ENCODE peak calls at places on chromosomes 13 and 19, in seven cellular contexts. V is heart left ventricle, Z is fibroblast of lung, L is left ventricle myocardium inferior, C is neural crest cell, E is colonic mucosa, O is uterus. N is an unnamed sample.
A peak's percentile ranks its signal among the peaks of the same experiment; 100 is the strongest.

GRCh38 chr19:18191640-18192062 is 1.4 kb upstream of the MPV17L2 start:
- DNase-seq in L (no peak), Z (no peak), O (no peak), V (no peak), C (no peak), E (peak; percentile 38), N (peak; percentile 83)

GRCh38 chr19:11578342-11579142 is 1.1 kb upstream of the ACP5 start:
- DNase-seq in L (peak; percentile 42), E (peak; percentile 74), O (peak; percentile 46), Z (peak; percentile 9), V (peak; percentile 61), C (no peak), N (no peak)

GRCh38 chr13:21556051-21556450 is 47.9 kb downstream of the MICU2 start:
- DNase-seq in V (no peak), C (no peak), E (no peak), L (no peak), O (no peak), Z (no peak), N (no peak)

GRCh38 chr13:73338389-73338788 is 279.6 kb downstream of the KLF5 start:
- DNase-seq in V (no peak), E (no peak), O (no peak), Z (no peak), C (no peak), L (no peak), N (peak; percentile 84)

GRCh38 chr19:36837525-36837901 is 674 bp downstream of the ZNF790 start:
- DNase-seq in L (no peak), C (no peak), Z (no peak), V (no peak), E (no peak), O (no peak), N (no peak)

GRCh38 chr19:54141356-54141755 is 3.8 kb downstream of the CNOT3 start:
- DNase-seq in Z (no peak), O (no peak), L (no peak), C (no peak), V (no peak), E (no peak), N (no peak)

GRCh38 chr19:40663712-40664692 is 26.4 kb downstream of the NUMBL start:
- DNase-seq in O (peak; percentile 68), Z (no peak), C (no peak), V (no peak), L (peak; percentile 17), E (no peak), N (peak; percentile 25)

GRCh38 chr13:76647550-76647949 is 238.7 kb downstream of the KCTD12 start:
- DNase-seq in Z (no peak), V (no peak), O (no peak), L (no peak), C (no peak), E (no peak), N (no peak)

GRCh38 chr19:50933640-50934039 is 19.2 kb downstream of the KLK5 start:
- DNase-seq in C (no peak), O (no peak), L (no peak), V (no peak), Z (peak; percentile 8), E (no peak), N (peak; percentile 60)

GRCh38 chr13:39822437-39822836 is 167.0 kb downstream of the COG6 start:
- DNase-seq in V (no peak), Z (no peak), C (no peak), L (no peak), E (no peak), O (no peak), N (peak; percentile 6)

GRCh38 chr19:50909240-50910070 is 1.7 kb downstream of the KLK4 start:
- DNase-seq in O (no peak), L (no peak), C (peak; percentile 73), Z (no peak), V (no peak), E (peak; percentile 90), N (peak; percentile 29)

GRCh38 chr13:111346281-111346680 is 25.8 kb downstream of the TEX29 start:
- DNase-seq in E (no peak), Z (no peak), O (no peak), V (no peak), L (peak; percentile 54), C (no peak), N (no peak)

GRCh38 chr13:106533101-106533939 is 2.1 kb downstream of the EFNB2 start:
- DNase-seq in E (peak; percentile 87), L (peak; percentile 81), Z (peak; percentile 88), C (peak; percentile 81), V (peak; percentile 84), O (peak; percentile 80), N (peak; percentile 84)

GRCh38 chr13:35889560-35889959 is 241.6 kb downstream of the DCLK1 start:
- DNase-seq in E (no peak), Z (no peak), O (no peak), C (no peak), L (no peak), V (no peak), N (no peak)

GRCh38 chr13:35882722-35883497 is 248.3 kb downstream of the DCLK1 start:
- DNase-seq in V (no peak), C (no peak), L (no peak), E (no peak), Z (peak; percentile 65), O (no peak), N (peak; percentile 6)

GRCh38 chr13:35888327-35888940 is 242.7 kb downstream of the DCLK1 start:
- DNase-seq in O (no peak), E (no peak), V (no peak), Z (peak; percentile 15), C (no peak), L (no peak), N (peak; percentile 6)

GRCh38 chr13:35884211-35884610 is 247.0 kb downstream of the DCLK1 start:
- DNase-seq in Z (no peak), L (no peak), V (no peak), C (no peak), O (no peak), E (no peak), N (no peak)

GRCh38 chr13:35887028-35887666 is 244.0 kb downstream of the DCLK1 start:
- DNase-seq in L (no peak), C (no peak), Z (no peak), O (no peak), V (no peak), E (no peak), N (no peak)
- TF ChIP-seq CTCF in L (no peak), C (no peak), Z (no peak), O (no peak), V (no peak), E (no peak), N (no peak)

DNA sequence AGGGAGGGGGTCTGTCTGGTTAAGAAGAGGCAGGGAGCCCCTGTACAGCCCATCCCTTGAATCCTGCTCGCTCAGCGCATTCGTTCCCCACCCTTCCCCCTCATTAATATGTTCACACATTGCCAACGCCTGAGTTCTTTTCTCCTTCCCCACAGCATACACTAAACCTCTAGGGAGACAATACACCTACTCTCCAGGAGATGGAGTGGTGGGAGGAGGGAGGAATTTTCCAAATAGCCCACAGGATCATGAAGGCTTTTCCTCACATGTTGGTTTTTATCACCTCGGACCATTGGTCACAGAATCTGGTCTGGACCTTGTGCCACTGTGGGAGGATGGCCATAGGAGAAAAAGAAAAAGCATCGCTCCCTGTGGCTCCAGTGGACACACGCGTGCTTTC is 294.9 kb downstream of the SHISA2 start:
- DNase-seq in Z (no peak), C (no peak), L (no peak), V (no peak), O (no peak), E (no peak), N (no peak)
- TF ChIP-seq CTCF in Z (no peak), C (peak; percentile 22), L (no peak), V (no peak), O (no peak), E (no peak), N (no peak)

DNA sequence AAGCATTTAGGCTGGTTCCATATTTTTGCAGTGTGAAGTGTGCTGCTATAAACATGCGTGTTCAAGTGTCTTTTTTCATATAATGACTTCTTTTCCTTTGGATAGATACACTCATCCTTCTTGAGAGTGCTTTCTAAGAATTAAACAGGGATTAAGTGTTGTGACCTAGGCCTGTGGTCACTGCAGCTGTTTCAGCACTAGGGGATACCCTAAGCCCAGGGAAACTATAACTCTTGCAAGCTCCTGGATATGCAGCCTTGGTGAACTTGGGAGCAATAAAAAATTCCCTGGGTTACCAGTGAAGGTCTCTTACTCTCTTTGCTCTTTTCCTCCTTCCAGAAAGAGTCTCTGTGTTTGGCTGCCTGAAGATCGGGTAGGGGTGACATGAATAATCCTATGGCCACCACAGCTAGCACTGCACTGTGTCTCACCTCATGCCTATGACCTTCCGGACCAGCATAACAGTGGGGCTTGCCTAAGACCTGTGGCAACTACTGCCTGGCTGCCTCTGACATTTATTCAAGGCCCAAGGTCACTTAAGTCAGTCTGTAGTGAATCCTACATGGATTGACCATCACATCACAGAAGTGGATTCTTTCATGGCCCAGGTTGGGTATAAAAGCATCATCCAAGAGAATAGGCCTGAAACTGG is 799.7 kb downstream of the DACH1 start:
- DNase-seq in L (no peak), E (no peak), Z (peak; percentile 6), C (no peak), O (no peak), V (no peak), N (no peak)
- TF ChIP-seq CTCF in L (peak; percentile 26), E (no peak), Z (no peak), C (peak; percentile 27), O (no peak), V (peak; percentile 20), N (no peak)

GRCh38 chr13:98761979-98762616 is 9.6 kb upstream of the SLC15A1 start:
- DNase-seq in L (no peak), O (no peak), C (no peak), E (no peak), V (no peak), Z (no peak), N (no peak)

GRCh38 chr13:98755729-98756128 is 3.3 kb upstream of the SLC15A1 start:
- DNase-seq in Z (no peak), C (no peak), E (no peak), V (no peak), L (no peak), O (no peak), N (no peak)

GRCh38 chr13:98766716-98767115 is 14.2 kb upstream of the SLC15A1 start:
- DNase-seq in C (no peak), O (no peak), E (no peak), Z (no peak), L (no peak), V (no peak), N (no peak)

GRCh38 chr13:98766120-98766519 is 13.6 kb upstream of the SLC15A1 start:
- DNase-seq in E (no peak), V (no peak), C (no peak), Z (no peak), L (no peak), O (no peak), N (no peak)

DNA sequence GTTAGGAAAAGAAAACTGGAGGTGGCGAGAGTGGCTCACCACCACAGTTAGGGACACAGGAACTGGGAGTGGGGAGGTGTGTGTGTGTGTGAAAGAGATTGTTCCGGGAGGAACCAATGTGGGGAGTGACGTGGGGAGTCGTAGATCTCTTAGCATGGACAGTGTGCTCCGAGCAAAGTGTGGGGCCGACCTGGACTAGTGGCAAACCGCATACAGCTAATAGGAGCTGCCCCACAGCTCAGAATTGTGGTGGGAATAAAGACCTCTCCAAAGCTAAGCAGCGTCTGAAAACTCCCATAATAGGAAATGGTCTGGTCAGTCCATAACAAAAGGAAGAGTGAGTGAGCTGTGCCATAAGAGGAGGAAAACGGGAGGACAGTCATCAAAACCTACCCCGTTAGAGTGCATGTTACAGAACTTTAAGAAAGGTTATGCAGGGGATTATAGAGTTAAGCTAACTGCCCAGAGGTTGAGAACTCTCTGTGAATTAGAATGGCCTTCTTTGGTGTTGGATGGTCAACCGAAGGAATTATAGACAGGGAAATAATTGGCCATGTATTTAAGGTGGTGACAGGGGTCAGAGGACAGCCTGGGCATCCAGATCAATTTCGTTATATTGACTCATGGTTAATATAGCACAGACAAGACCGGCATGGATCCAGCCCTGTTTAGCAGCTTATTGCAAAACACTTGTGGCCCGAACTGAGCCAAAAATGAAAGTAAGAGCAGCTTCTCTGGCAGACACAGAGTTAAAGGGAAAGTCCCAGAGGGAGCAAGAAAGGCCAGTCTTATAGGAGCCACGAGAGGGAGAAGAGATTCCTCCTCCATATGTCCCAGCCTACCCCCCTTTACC is 8.9 kb upstream of the SLC15A1 start:
- DNase-seq in C (no peak), V (no peak), O (no peak), Z (peak; percentile 85), L (no peak), E (no peak), N (peak; percentile 65)
- TF ChIP-seq CTCF in C (no peak), V (no peak), O (no peak), Z (peak; percentile 26), L (no peak), E (no peak), N (no peak)